ENCODE peak calls at places on chromosomes 4 and X, in six cellular contexts. One of them, this sample, is unnamed.

GRCh38 chr4:184756399-184756798 is 22.5 kb upstream of the CENPU start:
- DNase-seq in SK-N-SH: no peak
- DNase-seq in GM12878: no peak
- DNase-seq in H1: no peak
- DNase-seq in K562: no peak
- DNase-seq in HepG2: no peak
- DNase-seq in this sample: no peak

GRCh38 chr4:36640876-36641275 is 359.5 kb downstream of the DTHD1 start:
- DNase-seq in K562: no peak
- DNase-seq in HepG2: no peak
- DNase-seq in H1: no peak
- DNase-seq in SK-N-SH: no peak
- DNase-seq in GM12878: no peak
- DNase-seq in this sample: no peak

GRCh38 chr4:77201857-77202256 is 44.9 kb downstream of the CCNG2 start:
- DNase-seq in K562: no peak
- DNase-seq in H1: no peak
- DNase-seq in HepG2: no peak
- DNase-seq in SK-N-SH: no peak
- DNase-seq in GM12878: no peak
- DNase-seq in this sample: no peak

GRCh38 chrX:129721870-129722269 is 16.9 kb upstream of the XPNPEP2 start:
- DNase-seq in GM12878: no peak
- DNase-seq in K562: no peak
- DNase-seq in SK-N-SH: no peak
- DNase-seq in H1: no peak
- DNase-seq in HepG2: no peak
- DNase-seq in this sample: no peak

GRCh38 chrX:103360916-103361315 is 4.6 kb downstream of the TCEAL9 start:
- DNase-seq in HepG2: no peak
- DNase-seq in GM12878: no peak
- DNase-seq in K562: no peak
- DNase-seq in SK-N-SH: no peak
- DNase-seq in H1: no peak
- DNase-seq in this sample: no peak

GRCh38 chr4:1300466-1301455 is 11.1 kb downstream of the MAEA start:
- DNase-seq in H1: no peak
- DNase-seq in GM12878: no peak
- DNase-seq in K562: no peak
- DNase-seq in SK-N-SH: peak
- DNase-seq in HepG2: no peak
- DNase-seq in this sample: peak

GRCh38 chr4:106766519-106766918 is 269.6 kb downstream of the DKK2 start:
- DNase-seq in SK-N-SH: no peak
- DNase-seq in HepG2: no peak
- DNase-seq in GM12878: no peak
- DNase-seq in H1: no peak
- DNase-seq in K562: no peak
- DNase-seq in this sample: no peak

GRCh38 chr4:22190855-22191254 is 242.3 kb upstream of the KCNIP4 start:
- DNase-seq in GM12878: no peak
- DNase-seq in H1: no peak
- DNase-seq in K562: no peak
- DNase-seq in HepG2: no peak
- DNase-seq in SK-N-SH: no peak
- DNase-seq in this sample: no peak

GRCh38 chr4:26031704-26032103 is 117.7 kb downstream of the SMIM20 start:
- DNase-seq in GM12878: no peak
- DNase-seq in SK-N-SH: no peak
- DNase-seq in HepG2: peak
- DNase-seq in H1: no peak
- DNase-seq in K562: no peak
- DNase-seq in this sample: no peak

DNA sequence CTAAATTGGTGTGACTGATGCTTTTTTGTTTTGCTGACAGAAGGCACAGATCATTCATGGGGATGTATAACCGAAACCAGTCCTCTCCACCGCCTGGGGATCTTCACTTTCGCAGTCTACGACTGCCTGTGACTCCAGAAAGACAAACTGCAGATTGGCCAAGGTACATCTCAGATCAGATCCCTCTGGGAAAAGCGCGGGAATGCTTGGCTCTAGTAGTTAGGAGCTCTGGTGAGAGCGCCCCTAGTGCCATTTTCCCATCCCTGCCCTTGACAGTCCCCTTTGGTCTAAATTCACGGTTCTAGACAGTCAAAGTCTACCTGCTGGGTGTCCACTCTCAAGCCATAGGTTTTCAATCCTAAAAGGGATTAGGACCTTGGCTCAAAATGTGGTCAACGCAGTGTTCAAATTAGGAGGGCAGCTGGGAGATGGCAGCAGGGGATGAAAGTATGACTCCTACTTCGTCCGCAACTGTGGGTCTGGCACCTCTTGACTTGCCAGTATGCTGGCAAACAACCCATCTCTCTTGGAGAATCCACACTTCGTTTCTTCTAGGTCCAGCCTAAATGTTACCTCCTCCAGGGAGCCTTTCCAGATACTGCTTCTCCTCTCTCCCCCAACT is 6.9 kb upstream of the HAND2 start:
- DNase-seq in H1: peak
- DNase-seq in GM12878: no peak
- DNase-seq in SK-N-SH: peak
- DNase-seq in HepG2: peak
- DNase-seq in K562: no peak
- DNase-seq in this sample: no peak
- TF ChIP-seq CTCF in H1: peak
- TF ChIP-seq CTCF in GM12878: peak
- TF ChIP-seq CTCF in SK-N-SH: peak
- TF ChIP-seq CTCF in HepG2: no peak
- TF ChIP-seq CTCF in K562: no peak
- TF ChIP-seq CTCF in this sample: no peak

GRCh38 chrX:15114865-15115566 is 154.9 kb downstream of the ASB9 start:
- DNase-seq in K562: no peak
- DNase-seq in SK-N-SH: no peak
- DNase-seq in HepG2: no peak
- DNase-seq in H1: no peak
- DNase-seq in GM12878: no peak
- DNase-seq in this sample: no peak
- TF ChIP-seq GABPA in K562: no peak
- TF ChIP-seq GABPA in SK-N-SH: no peak
- TF ChIP-seq GABPA in HepG2: no peak
- TF ChIP-seq GABPA in H1: no peak
- TF ChIP-seq GABPA in GM12878: no peak
- TF ChIP-seq GABPA in this sample: no peak

DNA sequence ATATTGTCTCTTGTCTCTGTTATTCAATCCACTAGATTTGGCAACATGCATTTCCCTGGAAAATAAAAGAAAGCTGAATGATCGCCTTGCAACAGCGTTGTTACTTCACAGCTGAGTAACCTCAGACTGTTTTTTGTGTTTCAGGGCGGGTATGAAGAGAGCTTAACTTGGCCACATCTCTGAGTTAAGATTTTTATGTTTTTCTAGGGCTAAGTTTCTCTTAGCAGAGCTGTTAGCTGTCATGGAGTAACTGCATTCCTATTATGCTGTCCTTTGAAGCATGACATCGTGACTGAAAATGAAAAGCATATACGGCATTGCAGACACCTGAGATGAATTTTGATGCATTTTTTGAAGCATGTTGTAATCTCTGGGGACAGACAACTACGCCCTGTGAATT is 1798.9 kb downstream of the PCDH7 start:
- DNase-seq in HepG2: no peak
- DNase-seq in GM12878: no peak
- DNase-seq in K562: no peak
- DNase-seq in H1: no peak
- DNase-seq in SK-N-SH: no peak
- DNase-seq in this sample: no peak
- TF ChIP-seq POLR2AphosphoS5 in HepG2: no peak
- TF ChIP-seq POLR2AphosphoS5 in GM12878: no peak
- TF ChIP-seq POLR2AphosphoS5 in K562: no peak
- TF ChIP-seq POLR2AphosphoS5 in H1: no peak
- TF ChIP-seq POLR2AphosphoS5 in SK-N-SH: no peak
- TF ChIP-seq POLR2AphosphoS5 in this sample: no peak

GRCh38 chr4:82172186-82172585 is 201.6 kb downstream of the HNRNPD start:
- DNase-seq in HepG2: no peak
- DNase-seq in H1: no peak
- DNase-seq in SK-N-SH: no peak
- DNase-seq in GM12878: no peak
- DNase-seq in K562: no peak
- DNase-seq in this sample: no peak
- TF ChIP-seq CTCF in HepG2: no peak
- TF ChIP-seq CTCF in H1: no peak
- TF ChIP-seq CTCF in SK-N-SH: no peak
- TF ChIP-seq CTCF in GM12878: no peak
- TF ChIP-seq CTCF in K562: no peak
- TF ChIP-seq CTCF in this sample: no peak

GRCh38 chrX:133468081-133468480 is 52.8 kb upstream of the GPC4 start:
- DNase-seq in SK-N-SH: no peak
- DNase-seq in HepG2: no peak
- DNase-seq in H1: no peak
- DNase-seq in GM12878: no peak
- DNase-seq in K562: no peak
- DNase-seq in this sample: no peak
- TF ChIP-seq GABPA in SK-N-SH: no peak
- TF ChIP-seq GABPA in HepG2: no peak
- TF ChIP-seq GABPA in H1: no peak
- TF ChIP-seq GABPA in GM12878: no peak
- TF ChIP-seq GABPA in K562: no peak
- TF ChIP-seq GABPA in this sample: no peak

GRCh38 chr4:121054373-121054772 is 18.0 kb downstream of the NDNF start:
- DNase-seq in K562: no peak
- DNase-seq in HepG2: no peak
- DNase-seq in SK-N-SH: no peak
- DNase-seq in H1: no peak
- DNase-seq in GM12878: no peak
- DNase-seq in this sample: no peak

GRCh38 chr4:121057466-121057911 is 14.8 kb downstream of the NDNF start:
- DNase-seq in SK-N-SH: peak
- DNase-seq in K562: no peak
- DNase-seq in H1: no peak
- DNase-seq in HepG2: no peak
- DNase-seq in GM12878: no peak
- DNase-seq in this sample: no peak

GRCh38 chr4:121050251-121050650 is 22.1 kb downstream of the NDNF start:
- DNase-seq in HepG2: no peak
- DNase-seq in SK-N-SH: no peak
- DNase-seq in GM12878: no peak
- DNase-seq in H1: no peak
- DNase-seq in K562: no peak
- DNase-seq in this sample: no peak

GRCh38 chr4:121049072-121049599 is 23.2 kb downstream of the NDNF start:
- DNase-seq in H1: no peak
- DNase-seq in HepG2: no peak
- DNase-seq in K562: no peak
- DNase-seq in SK-N-SH: no peak
- DNase-seq in GM12878: no peak
- DNase-seq in this sample: no peak

GRCh38 chr4:121053601-121054143 is 18.7 kb downstream of the NDNF start:
- DNase-seq in GM12878: no peak
- DNase-seq in SK-N-SH: no peak
- DNase-seq in K562: no peak
- DNase-seq in HepG2: no peak
- DNase-seq in H1: no peak
- DNase-seq in this sample: no peak
- TF ChIP-seq POLR2AphosphoS5 in GM12878: no peak
- TF ChIP-seq POLR2AphosphoS5 in SK-N-SH: no peak
- TF ChIP-seq POLR2AphosphoS5 in K562: no peak
- TF ChIP-seq POLR2AphosphoS5 in HepG2: no peak
- TF ChIP-seq POLR2AphosphoS5 in H1: no peak
- TF ChIP-seq POLR2AphosphoS5 in this sample: no peak

GRCh38 chr4:74123065-74123728 is 24.2 kb upstream of the CXCL2 start:
- DNase-seq in HepG2: peak
- DNase-seq in GM12878: no peak
- DNase-seq in H1: no peak
- DNase-seq in K562: no peak
- DNase-seq in SK-N-SH: no peak
- DNase-seq in this sample: no peak

GRCh38 chr4:74121643-74122579 is 22.9 kb upstream of the CXCL2 start:
- DNase-seq in H1: no peak
- DNase-seq in SK-N-SH: no peak
- DNase-seq in GM12878: no peak
- DNase-seq in K562: no peak
- DNase-seq in HepG2: no peak
- DNase-seq in this sample: no peak

GRCh38 chr4:74120086-74120485 is 21.1 kb upstream of the CXCL2 start:
- DNase-seq in SK-N-SH: no peak
- DNase-seq in GM12878: no peak
- DNase-seq in HepG2: no peak
- DNase-seq in K562: no peak
- DNase-seq in H1: no peak
- DNase-seq in this sample: no peak

GRCh38 chr4:74117024-74117534 is 18.1 kb upstream of the CXCL2 start:
- DNase-seq in H1: no peak
- DNase-seq in K562: no peak
- DNase-seq in GM12878: no peak
- DNase-seq in SK-N-SH: no peak
- DNase-seq in HepG2: peak
- DNase-seq in this sample: no peak

GRCh38 chr4:74118600-74119351 is 19.8 kb upstream of the CXCL2 start:
- DNase-seq in HepG2: no peak
- DNase-seq in K562: no peak
- DNase-seq in SK-N-SH: no peak
- DNase-seq in H1: no peak
- DNase-seq in GM12878: no peak
- DNase-seq in this sample: no peak
- TF ChIP-seq CTCF in HepG2: no peak
- TF ChIP-seq CTCF in K562: no peak
- TF ChIP-seq CTCF in SK-N-SH: no peak
- TF ChIP-seq CTCF in H1: no peak
- TF ChIP-seq CTCF in GM12878: no peak
- TF ChIP-seq CTCF in this sample: no peak